ENCODE peak calls at places on chromosomes 11 and 22, in four cellular contexts. J is Right ventricle myocardium superior; Z is EL; A is stimulated activated CD8-positive, alpha-beta memory T cell treated with anti-CD3 and anti-CD28 coated beads, Interleukin-15, amount 100 ng/mL, for 24 hours. T is an unnamed sample.
A peak's percentile ranks its signal among the peaks of the same experiment; 100 is the strongest.

GRCh38 chr22:25365491-25366261 is 146.2 kb downstream of the CRYBB2 start:
- DNase-seq in A (no peak), J (peak; percentile 49), Z (no peak), T (peak; percentile 32)

GRCh38 chr11:6475936-6476335 is 2.2 kb upstream of the TRIM3 start:
- DNase-seq in Z (no peak), J (no peak), A (no peak), T (no peak)

GRCh38 chr11:126333142-126333541 is 22.3 kb upstream of the ST3GAL4 start:
- DNase-seq in J (no peak), Z (no peak), A (no peak), T (no peak)

GRCh38 chr22:38327805-38328204 is 10.6 kb upstream of the CSNK1E start:
- DNase-seq in A (no peak), Z (peak; percentile 87), J (no peak), T (no peak)

GRCh38 chr11:68399916-68400315 is 60.6 kb upstream of the PPP6R3 start:
- DNase-seq in A (no peak), Z (no peak), J (no peak), T (no peak)

GRCh38 chr22:50267591-50268390 is 2.4 kb downstream of the MAPK11 start:
- DNase-seq in A (no peak), Z (peak; percentile 50), J (peak; percentile 75), T (peak; percentile 61)

GRCh38 chr11:16346975-16347374 is 9.4 kb downstream of the SOX6 start:
- DNase-seq in J (no peak), Z (peak; percentile 57), A (no peak), T (no peak)

GRCh38 chr11:86003654-86004053 is 65.2 kb downstream of the PICALM start:
- DNase-seq in A (no peak), J (no peak), Z (no peak), T (no peak)

GRCh38 chr22:45750626-45751025 is 79.0 kb downstream of the ATXN10 start:
- DNase-seq in Z (no peak), J (no peak), A (no peak), T (no peak)

GRCh38 chr11:47216141-47216798 is 1.5 kb downstream of the DDB2 start:
- DNase-seq in A (peak; percentile 40), J (no peak), Z (peak; percentile 92), T (no peak)

GRCh38 chr11:66011239-66011784 is 496 bp upstream of the CST6 start:
- DNase-seq in Z (peak; percentile 80), A (no peak), J (no peak), T (no peak)

GRCh38 chr11:55838452-55838851 is at the start of gene OR5D16:
- DNase-seq in Z (no peak), A (no peak), J (no peak), T (no peak)

GRCh38 chr22:37777122-37777687 is 30.5 kb upstream of the GCAT start:
- DNase-seq in J (no peak), A (no peak), Z (peak; percentile 85), T (peak; percentile 60)

GRCh38 chr11:16924826-16925494 is 89.3 kb downstream of the PLEKHA7 start:
- DNase-seq in Z (peak; percentile 47), J (peak; percentile 69), A (no peak), T (peak; percentile 31)

GRCh38 chr22:40238425-40239344 is 61.0 kb downstream of the TNRC6B start:
- DNase-seq in J (peak; percentile 49), A (no peak), Z (peak; percentile 83), T (peak; percentile 50)

GRCh38 chr11:13745165-13745564 is 76.7 kb downstream of the FAR1 start:
- DNase-seq in J (no peak), A (no peak), Z (no peak), T (no peak)

GRCh38 chr11:67694875-67695555 is 20.6 kb upstream of the ALDH3B2 start:
- DNase-seq in Z (no peak), J (no peak), A (no peak), T (no peak)

GRCh38 chr22:35887296-35887875 is 141.2 kb downstream of the RBFOX2 start:
- DNase-seq in Z (peak; percentile 32), J (no peak), A (no peak), T (no peak)

GRCh38 chr11:116891746-116892145 is 54.3 kb upstream of the APOA1 start:
- DNase-seq in Z (no peak), J (no peak), A (no peak), T (no peak)

GRCh38 chr11:34302046-34302921 is 55.5 kb downstream of the ABTB2 start:
- DNase-seq in A (no peak), J (no peak), Z (peak; percentile 98), T (no peak)

GRCh38 chr11:1733716-1734351 is 16.6 kb downstream of the IFITM10 start:
- DNase-seq in J (no peak), A (no peak), Z (no peak), T (no peak)

T was measured in heart left ventricle.